ENCODE peak calls at places on chromosomes 6 and 20, in six cellular contexts. One of them, this sample, is unnamed. For H3K9me3, the result is how much of the 10 kb centered on the place peaks cover.

GRCh38 chr20:2637246-2637645 is 15.2 kb upstream of the NOP56 start:
- ATAC-seq in body of pancreas: no peak
- ATAC-seq in IMR-90: no peak
- ATAC-seq in right lobe of liver: no peak
- ATAC-seq in upper lobe of left lung: no peak
- ATAC-seq in A549: no peak
- ATAC-seq in this sample: no peak

GRCh38 chr6:52377538-52378221 is 15.7 kb downstream of the PAQR8 start:
- ATAC-seq in right lobe of liver: no peak
- ATAC-seq in upper lobe of left lung: no peak
- ATAC-seq in body of pancreas: no peak
- ATAC-seq in A549: no peak
- ATAC-seq in IMR-90: no peak
- ATAC-seq in this sample: no peak

GRCh38 chr6:162100091-162100490 is 627.5 kb downstream of the PRKN start:
- ATAC-seq in IMR-90: no peak
- ATAC-seq in right lobe of liver: no peak
- ATAC-seq in A549: no peak
- ATAC-seq in body of pancreas: no peak
- ATAC-seq in upper lobe of left lung: no peak
- ATAC-seq in this sample: no peak

GRCh38 chr20:43667341-43668132 is 623 bp downstream of the MYBL2 start:
- ATAC-seq in body of pancreas: no peak
- ATAC-seq in right lobe of liver: no peak
- ATAC-seq in IMR-90: peak
- ATAC-seq in A549: peak
- ATAC-seq in upper lobe of left lung: no peak
- ATAC-seq in this sample: no peak

GRCh38 chr20:25204550-25205276 is 9.2 kb downstream of the ENTPD6 start:
- ATAC-seq in upper lobe of left lung: no peak
- ATAC-seq in IMR-90: no peak
- ATAC-seq in A549: peak
- ATAC-seq in body of pancreas: no peak
- ATAC-seq in right lobe of liver: no peak
- ATAC-seq in this sample: no peak

GRCh38 chr6:152399409-152399808 is 237.8 kb downstream of the SYNE1 start:
- ATAC-seq in body of pancreas: no peak
- ATAC-seq in IMR-90: peak
- ATAC-seq in upper lobe of left lung: peak
- ATAC-seq in right lobe of liver: no peak
- ATAC-seq in A549: no peak
- ATAC-seq in this sample: peak

GRCh38 chr6:108541843-108542795 is 18.6 kb upstream of the FOXO3 start:
- ATAC-seq in IMR-90: peak
- ATAC-seq in A549: peak
- ATAC-seq in body of pancreas: peak
- ATAC-seq in upper lobe of left lung: peak
- ATAC-seq in right lobe of liver: peak
- ATAC-seq in this sample: peak

GRCh38 chr6:52976591-52977035 is 18.5 kb downstream of the GSTA4 start:
- ATAC-seq in right lobe of liver: peak
- ATAC-seq in IMR-90: no peak
- ATAC-seq in body of pancreas: no peak
- ATAC-seq in A549: no peak
- ATAC-seq in upper lobe of left lung: peak
- ATAC-seq in this sample: no peak

GRCh38 chr20:17768267-17768666 is 68.5 kb downstream of the BANF2 start:
- ATAC-seq in A549: no peak
- ATAC-seq in right lobe of liver: no peak
- ATAC-seq in body of pancreas: no peak
- ATAC-seq in upper lobe of left lung: no peak
- ATAC-seq in IMR-90: peak
- ATAC-seq in this sample: no peak

GRCh38 chr6:158815379-158815724 is 3.8 kb downstream of the EZR start:
- ATAC-seq in upper lobe of left lung: no peak
- ATAC-seq in body of pancreas: no peak
- ATAC-seq in right lobe of liver: no peak
- ATAC-seq in IMR-90: no peak
- ATAC-seq in A549: no peak
- ATAC-seq in this sample: no peak

GRCh38 chr20:40669692-40670091 is 19.3 kb downstream of the MAFB start:
- ATAC-seq in IMR-90: no peak
- ATAC-seq in body of pancreas: no peak
- ATAC-seq in right lobe of liver: peak
- ATAC-seq in upper lobe of left lung: no peak
- ATAC-seq in A549: no peak
- ATAC-seq in this sample: no peak

GRCh38 chr6:39247667-39248194 is 18.5 kb upstream of the KCNK5 start:
- ATAC-seq in right lobe of liver: no peak
- ATAC-seq in upper lobe of left lung: no peak
- ATAC-seq in A549: no peak
- ATAC-seq in body of pancreas: no peak
- ATAC-seq in IMR-90: no peak
- ATAC-seq in this sample: no peak

GRCh38 chr20:24619212-24619611 is 149.8 kb downstream of the SYNDIG1 start:
- ATAC-seq in IMR-90: no peak
- ATAC-seq in right lobe of liver: peak
- ATAC-seq in A549: no peak
- ATAC-seq in body of pancreas: no peak
- ATAC-seq in upper lobe of left lung: no peak
- ATAC-seq in this sample: no peak

GRCh38 chr6:7781240-7781639 is 55.3 kb downstream of the BMP6 start:
- ATAC-seq in A549: no peak
- ATAC-seq in body of pancreas: no peak
- ATAC-seq in right lobe of liver: no peak
- ATAC-seq in IMR-90: no peak
- ATAC-seq in upper lobe of left lung: peak
- ATAC-seq in this sample: no peak

GRCh38 chr6:161407115-161407514 is 133.3 kb upstream of the AGPAT4 start:
- ATAC-seq in body of pancreas: no peak
- ATAC-seq in upper lobe of left lung: no peak
- ATAC-seq in right lobe of liver: no peak
- ATAC-seq in IMR-90: no peak
- ATAC-seq in A549: peak
- ATAC-seq in this sample: no peak

GRCh38 chr20:36384022-36384619 is 78.0 kb downstream of the DLGAP4 start:
- ATAC-seq in right lobe of liver: peak
- ATAC-seq in body of pancreas: no peak
- ATAC-seq in IMR-90: peak
- ATAC-seq in A549: peak
- ATAC-seq in upper lobe of left lung: no peak
- ATAC-seq in this sample: no peak

GRCh38 chr6:28589234-28589951 is 63.7 kb downstream of the GPX5 start:
- ATAC-seq in A549: peak
- ATAC-seq in body of pancreas: peak
- ATAC-seq in IMR-90: peak
- ATAC-seq in right lobe of liver: no peak
- ATAC-seq in upper lobe of left lung: peak
- ATAC-seq in this sample: no peak

GRCh38 chr6:144364727-144365126 is 79.6 kb downstream of the UTRN start:
- ATAC-seq in right lobe of liver: peak
- ATAC-seq in IMR-90: no peak
- ATAC-seq in upper lobe of left lung: no peak
- ATAC-seq in body of pancreas: no peak
- ATAC-seq in A549: no peak
- ATAC-seq in this sample: no peak

GRCh38 chr6:41028618-41029486 is 10.2 kb downstream of the UNC5CL start:
- ATAC-seq in body of pancreas: peak
- ATAC-seq in IMR-90: no peak
- ATAC-seq in right lobe of liver: peak
- ATAC-seq in upper lobe of left lung: peak
- ATAC-seq in A549: no peak
- ATAC-seq in this sample: no peak

GRCh38 chr6:11419763-11420453 is 117.6 kb upstream of the TMEM170B start:
- ATAC-seq in IMR-90: no peak
- ATAC-seq in body of pancreas: no peak
- ATAC-seq in A549: no peak
- ATAC-seq in upper lobe of left lung: peak
- ATAC-seq in right lobe of liver: no peak
- ATAC-seq in this sample: no peak

GRCh38 chr6:31658158-31658688 is 2.4 kb downstream of the C6orf47 start:
- ATAC-seq in body of pancreas: no peak
- ATAC-seq in right lobe of liver: no peak
- ATAC-seq in upper lobe of left lung: no peak
- ATAC-seq in IMR-90: no peak
- ATAC-seq in A549: no peak
- ATAC-seq in this sample: no peak

GRCh38 chr6:145278163-145278807 is 457.0 kb downstream of the EPM2A start:
- ATAC-seq in body of pancreas: no peak
- ATAC-seq in A549: no peak
- ATAC-seq in IMR-90: peak
- ATAC-seq in right lobe of liver: peak
- ATAC-seq in upper lobe of left lung: no peak
- ATAC-seq in this sample: no peak

GRCh38 chr20:50848846-50849673 is 54.2 kb downstream of the BCAS4 start:
- ATAC-seq in upper lobe of left lung: peak
- ATAC-seq in IMR-90: no peak
- ATAC-seq in A549: no peak
- ATAC-seq in body of pancreas: peak
- ATAC-seq in right lobe of liver: peak
- ATAC-seq in this sample: peak

GRCh38 chr6:157832250-157832967 is 9.4 kb downstream of the SNX9 start:
- ATAC-seq in right lobe of liver: no peak
- ATAC-seq in IMR-90: no peak
- ATAC-seq in upper lobe of left lung: no peak
- ATAC-seq in body of pancreas: no peak
- ATAC-seq in A549: no peak
- ATAC-seq in this sample: no peak

GRCh38 chr6:6026513-6027205 is 19.9 kb upstream of the NRN1 start:
- ATAC-seq in upper lobe of left lung: no peak
- ATAC-seq in right lobe of liver: no peak
- ATAC-seq in A549: no peak
- ATAC-seq in body of pancreas: no peak
- ATAC-seq in IMR-90: no peak
- ATAC-seq in this sample: no peak

GRCh38 chr6:19697744-19698290 is 139.4 kb upstream of the ID4 start:
- ATAC-seq in body of pancreas: no peak
- ATAC-seq in right lobe of liver: no peak
- ATAC-seq in A549: no peak
- ATAC-seq in upper lobe of left lung: no peak
- ATAC-seq in IMR-90: peak
- ATAC-seq in this sample: no peak

GRCh38 chr6:140441256-140441655 is 1066.8 kb upstream of the CITED2 start:
- ATAC-seq in A549: peak
- ATAC-seq in upper lobe of left lung: no peak
- ATAC-seq in body of pancreas: peak
- ATAC-seq in IMR-90: peak
- ATAC-seq in right lobe of liver: peak
- ATAC-seq in this sample: no peak

GRCh38 chr20:59006864-59007757 is at the start of gene CTSZ:
- ATAC-seq in upper lobe of left lung: peak
- ATAC-seq in right lobe of liver: peak
- ATAC-seq in IMR-90: peak
- ATAC-seq in A549: peak
- ATAC-seq in body of pancreas: peak
- ATAC-seq in this sample: peak
- TF ChIP-seq POLR2A in upper lobe of left lung: peak
- TF ChIP-seq POLR2A in right lobe of liver: peak
- TF ChIP-seq POLR2A in IMR-90: peak
- TF ChIP-seq POLR2A in A549: peak
- TF ChIP-seq POLR2A in body of pancreas: peak
- TF ChIP-seq POLR2A in this sample: peak

GRCh38 chr20:26354521-26354920 is 657.9 kb upstream of the ZNF337 start:
- ATAC-seq in body of pancreas: no peak
- ATAC-seq in A549: no peak
- ATAC-seq in upper lobe of left lung: no peak
- ATAC-seq in IMR-90: no peak
- ATAC-seq in right lobe of liver: no peak
- ATAC-seq in this sample: no peak
- H3K9me3 ChIP-seq in body of pancreas: under half
- H3K9me3 ChIP-seq in A549: under half
- H3K9me3 ChIP-seq in upper lobe of left lung: under half
- H3K9me3 ChIP-seq in IMR-90: under half
- H3K9me3 ChIP-seq in right lobe of liver: under half
- H3K9me3 ChIP-seq in this sample: under half

DNA sequence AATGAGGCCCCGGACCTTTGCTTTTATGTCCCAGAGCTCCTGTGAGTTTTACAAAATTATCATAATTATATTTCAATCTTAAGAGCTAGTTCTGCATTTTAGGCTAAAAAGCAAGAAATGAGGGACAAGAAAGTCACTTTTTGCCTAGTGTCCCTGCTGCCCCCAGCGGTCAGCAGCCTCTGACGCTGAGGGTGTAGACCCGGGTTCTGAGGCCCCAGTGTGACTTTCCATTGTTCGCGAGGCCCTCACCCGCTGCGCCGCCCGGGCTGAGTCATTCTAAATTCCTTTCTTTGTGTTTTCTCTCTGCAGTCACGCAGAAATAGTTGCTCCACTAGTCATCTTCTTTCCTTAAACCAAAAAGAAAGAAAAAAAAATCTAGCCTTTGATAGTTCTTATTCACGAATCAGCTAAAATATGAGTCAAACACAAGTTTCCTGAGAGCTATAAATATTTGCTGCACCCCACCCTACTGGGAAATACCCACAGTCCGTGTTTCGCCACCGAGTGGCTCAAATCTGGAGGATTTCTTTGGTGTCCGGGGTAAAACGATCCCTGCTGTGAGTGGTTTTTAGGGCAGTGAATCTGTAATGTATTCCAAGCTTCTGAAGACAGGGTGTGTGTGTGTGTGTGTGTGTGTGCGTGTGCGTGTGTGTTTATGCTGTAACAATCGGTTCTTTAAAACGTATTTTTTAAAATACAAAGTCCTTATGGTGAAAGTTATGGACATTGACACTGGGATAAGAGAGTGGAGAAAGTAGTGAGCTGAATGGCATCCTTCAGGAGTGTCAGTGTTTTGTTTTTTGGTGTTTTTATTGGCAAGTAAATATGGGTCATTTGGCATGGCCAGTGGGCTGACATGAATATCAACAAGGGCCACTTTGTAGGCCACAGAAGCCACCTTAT is 59.7 kb upstream of the EEF1A1 start:
- ATAC-seq in upper lobe of left lung: peak
- ATAC-seq in body of pancreas: peak
- ATAC-seq in right lobe of liver: peak
- ATAC-seq in IMR-90: peak
- ATAC-seq in A549: peak
- ATAC-seq in this sample: peak
- TF ChIP-seq POLR2A in upper lobe of left lung: no peak
- TF ChIP-seq POLR2A in body of pancreas: no peak
- TF ChIP-seq POLR2A in right lobe of liver: peak
- TF ChIP-seq POLR2A in IMR-90: peak
- TF ChIP-seq POLR2A in A549: no peak
- TF ChIP-seq POLR2A in this sample: no peak

DNA sequence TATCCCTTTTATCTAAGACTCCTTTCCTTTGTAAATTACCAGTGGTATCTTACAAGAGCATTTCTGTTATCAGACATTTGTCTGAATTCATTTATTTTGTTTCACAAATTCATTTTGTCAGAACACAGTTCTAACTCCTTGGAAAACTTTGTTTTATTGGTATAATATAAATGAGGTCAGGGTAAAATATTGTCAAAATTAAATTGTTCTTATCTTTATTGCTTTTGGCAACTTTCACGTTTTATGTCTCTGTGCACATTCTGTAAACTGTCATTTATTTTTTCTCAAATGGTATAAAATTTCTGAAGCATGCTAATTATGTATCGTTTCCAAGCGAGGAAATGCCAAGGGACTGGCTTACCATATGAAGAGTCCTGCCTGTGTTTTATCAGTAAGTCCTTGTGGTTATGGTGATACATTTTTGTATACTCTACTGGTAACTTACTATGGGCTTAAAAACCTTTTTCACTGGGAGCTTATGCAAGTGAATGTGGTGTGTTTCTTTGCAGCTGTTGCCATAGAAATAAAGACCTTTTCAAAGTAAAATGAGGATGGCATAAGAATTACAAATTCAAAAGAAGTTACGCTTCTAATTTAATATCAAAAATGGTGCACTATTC is 214.2 kb downstream of the COL19A1 start:
- ATAC-seq in IMR-90: no peak
- ATAC-seq in upper lobe of left lung: no peak
- ATAC-seq in body of pancreas: no peak
- ATAC-seq in right lobe of liver: no peak
- ATAC-seq in A549: no peak
- ATAC-seq in this sample: no peak
- H3K9me3 ChIP-seq in IMR-90: under half
- H3K9me3 ChIP-seq in upper lobe of left lung: under half
- H3K9me3 ChIP-seq in body of pancreas: under half
- H3K9me3 ChIP-seq in right lobe of liver: under half
- H3K9me3 ChIP-seq in A549: under half
- H3K9me3 ChIP-seq in this sample: under half

This sample was measured in gastroesophageal sphincter.